ENCODE peak calls at places on chromosomes 7 and 10, in eight cellular contexts. F is GM13977; C is stimulated activated CD4-positive, alpha-beta T cell treated with anti-CD3 and anti-CD28 coated beads, Interleukin-4, amount 100 ng/mL, for 24 hours; Y is GM20000; V is mesothelial cell of epicardium; S is GM23248; B is GM10248; Q is T-helper 2 cell. G is an unnamed sample.
A peak's percentile ranks its signal among the peaks of the same experiment; 100 is the strongest.

GRCh38 chr7:26743205-26743604 is 121.2 kb downstream of the SKAP2 start:
- DNase-seq in F (no peak), C (no peak), Y (no peak), V (no peak), S (no peak), B (no peak), Q (no peak), G (no peak)

GRCh38 chr7:945556-946255 is 8.8 kb downstream of the ADAP1 start:
- DNase-seq in F (no peak), C (no peak), Y (no peak), V (no peak), S (no peak), B (no peak), Q (no peak), G (no peak)

GRCh38 chr10:97849101-97849490 is 547 bp upstream of the GOLGA7B start:
- DNase-seq in F (no peak), C (no peak), Y (peak; percentile 40), V (no peak), S (no peak), B (no peak), Q (no peak), G (no peak)

GRCh38 chr10:128058746-128059125 is 67.5 kb downstream of the MKI67 start:
- DNase-seq in F (no peak), C (no peak), Y (no peak), V (no peak), S (no peak), B (no peak), Q (no peak), G (no peak)

GRCh38 chr7:25862993-25863726 is 288.8 kb upstream of the NFE2L3 start:
- DNase-seq in F (no peak), C (no peak), Y (no peak), V (no peak), S (no peak), B (no peak), Q (no peak), G (no peak)

GRCh38 chr10:46046261-46046660 is at the start of gene MSMB:
- DNase-seq in F (no peak), C (no peak), Y (no peak), V (no peak), S (no peak), B (no peak), Q (no peak), G (no peak)

GRCh38 chr7:74083928-74084721 is 521 bp downstream of the LIMK1 start:
- DNase-seq in F (no peak), C (peak; percentile 30), Y (no peak), V (peak; percentile 43), S (peak; percentile 85), B (no peak), Q (no peak), G (no peak)

GRCh38 chr7:289209-289755 is 688 bp upstream of the FOXL3 start:
- DNase-seq in F (no peak), C (no peak), Y (no peak), V (no peak), S (no peak), B (no peak), Q (no peak), G (no peak)

GRCh38 chr7:44145969-44146897 is 5.1 kb upstream of the MYL7 start:
- DNase-seq in F (peak; percentile 88), C (peak; percentile 54), Y (peak; percentile 84), V (peak; percentile 65), S (peak; percentile 71), B (peak; percentile 84), Q (peak; percentile 23), G (peak; percentile 48)

GRCh38 chr7:157517782-157518513 is 181.1 kb downstream of the DNAJB6 start:
- DNase-seq in F (no peak), C (no peak), Y (no peak), V (no peak), S (no peak), B (no peak), Q (no peak), G (no peak)

G was measured in effector CD4-positive, alpha-beta T cell.